ENCODE peak calls at places on chromosomes 2 and 18, in seven cellular contexts. One of them, this sample, is unnamed. For H3K36me3, the result is how much of the 10 kb centered on the place peaks cover.

GRCh38 chr2:103386872-103387271 is 625.0 kb downstream of the TMEM182 start:
- DNase-seq in fibroblast of lung: no peak
- DNase-seq in adrenal gland: no peak
- DNase-seq in breast epithelium: no peak
- DNase-seq in Peyer's patch: no peak
- DNase-seq in pancreas: no peak
- DNase-seq in right atrium auricular region: no peak
- DNase-seq in this sample: no peak

GRCh38 chr2:88857951-88858406 is 166.5 kb downstream of the RPIA start:
- DNase-seq in pancreas: no peak
- DNase-seq in fibroblast of lung: peak
- DNase-seq in right atrium auricular region: no peak
- DNase-seq in breast epithelium: no peak
- DNase-seq in adrenal gland: no peak
- DNase-seq in Peyer's patch: peak
- DNase-seq in this sample: no peak

GRCh38 chr2:203804766-203805484 is 62.6 kb upstream of the CTLA4 start:
- DNase-seq in Peyer's patch: no peak
- DNase-seq in breast epithelium: no peak
- DNase-seq in right atrium auricular region: no peak
- DNase-seq in pancreas: no peak
- DNase-seq in adrenal gland: no peak
- DNase-seq in fibroblast of lung: peak
- DNase-seq in this sample: no peak

GRCh38 chr2:170815746-170816498 is 765 bp upstream of the GAD1 start:
- DNase-seq in fibroblast of lung: peak
- DNase-seq in adrenal gland: peak
- DNase-seq in Peyer's patch: peak
- DNase-seq in breast epithelium: no peak
- DNase-seq in right atrium auricular region: no peak
- DNase-seq in pancreas: peak
- DNase-seq in this sample: peak

GRCh38 chr2:191866675-191867506 is 20.0 kb upstream of the CAVIN2 start:
- DNase-seq in breast epithelium: no peak
- DNase-seq in adrenal gland: peak
- DNase-seq in pancreas: no peak
- DNase-seq in right atrium auricular region: peak
- DNase-seq in Peyer's patch: no peak
- DNase-seq in fibroblast of lung: peak
- DNase-seq in this sample: no peak

GRCh38 chr2:26552641-26553040 is 74.7 kb upstream of the OTOF start:
- DNase-seq in fibroblast of lung: no peak
- DNase-seq in pancreas: no peak
- DNase-seq in adrenal gland: no peak
- DNase-seq in Peyer's patch: no peak
- DNase-seq in right atrium auricular region: no peak
- DNase-seq in breast epithelium: no peak
- DNase-seq in this sample: no peak

GRCh38 chr2:196225213-196225612 is 53.8 kb upstream of the STK17B start:
- DNase-seq in Peyer's patch: no peak
- DNase-seq in fibroblast of lung: peak
- DNase-seq in breast epithelium: no peak
- DNase-seq in adrenal gland: no peak
- DNase-seq in right atrium auricular region: no peak
- DNase-seq in pancreas: no peak
- DNase-seq in this sample: no peak

GRCh38 chr2:65431417-65432226 is 777 bp downstream of the SPRED2 start:
- DNase-seq in right atrium auricular region: no peak
- DNase-seq in Peyer's patch: peak
- DNase-seq in fibroblast of lung: peak
- DNase-seq in breast epithelium: peak
- DNase-seq in adrenal gland: peak
- DNase-seq in pancreas: peak
- DNase-seq in this sample: peak

GRCh38 chr2:158509928-158510797 is 53.4 kb downstream of the PKP4 start:
- DNase-seq in fibroblast of lung: peak
- DNase-seq in right atrium auricular region: no peak
- DNase-seq in pancreas: no peak
- DNase-seq in adrenal gland: no peak
- DNase-seq in breast epithelium: no peak
- DNase-seq in Peyer's patch: no peak
- DNase-seq in this sample: no peak

GRCh38 chr2:224469374-224469964 is 67.6 kb upstream of the FAM124B start:
- DNase-seq in adrenal gland: no peak
- DNase-seq in fibroblast of lung: no peak
- DNase-seq in breast epithelium: no peak
- DNase-seq in right atrium auricular region: no peak
- DNase-seq in Peyer's patch: no peak
- DNase-seq in pancreas: no peak
- DNase-seq in this sample: no peak

GRCh38 chr2:224472137-224472536 is 70.2 kb upstream of the FAM124B start:
- DNase-seq in right atrium auricular region: no peak
- DNase-seq in pancreas: no peak
- DNase-seq in breast epithelium: no peak
- DNase-seq in adrenal gland: no peak
- DNase-seq in Peyer's patch: no peak
- DNase-seq in fibroblast of lung: no peak
- DNase-seq in this sample: no peak

GRCh38 chr2:224472827-224473226 is 70.9 kb upstream of the FAM124B start:
- DNase-seq in breast epithelium: no peak
- DNase-seq in adrenal gland: no peak
- DNase-seq in Peyer's patch: no peak
- DNase-seq in right atrium auricular region: no peak
- DNase-seq in pancreas: no peak
- DNase-seq in fibroblast of lung: no peak
- DNase-seq in this sample: no peak
- H3K36me3 ChIP-seq in breast epithelium: under half
- H3K36me3 ChIP-seq in adrenal gland: under half
- H3K36me3 ChIP-seq in Peyer's patch: under half
- H3K36me3 ChIP-seq in right atrium auricular region: under half
- H3K36me3 ChIP-seq in pancreas: under half
- H3K36me3 ChIP-seq in fibroblast of lung: under half
- H3K36me3 ChIP-seq in this sample: under half

GRCh38 chr2:101252408-101253012 is at the start of gene CNOT11:
- DNase-seq in pancreas: peak
- DNase-seq in fibroblast of lung: peak
- DNase-seq in Peyer's patch: peak
- DNase-seq in adrenal gland: peak
- DNase-seq in right atrium auricular region: peak
- DNase-seq in breast epithelium: peak
- DNase-seq in this sample: peak
- TF ChIP-seq CTCF in pancreas: no peak
- TF ChIP-seq CTCF in fibroblast of lung: no peak
- TF ChIP-seq CTCF in Peyer's patch: no peak
- TF ChIP-seq CTCF in adrenal gland: no peak
- TF ChIP-seq CTCF in right atrium auricular region: no peak
- TF ChIP-seq CTCF in breast epithelium: no peak
- TF ChIP-seq CTCF in this sample: no peak

DNA sequence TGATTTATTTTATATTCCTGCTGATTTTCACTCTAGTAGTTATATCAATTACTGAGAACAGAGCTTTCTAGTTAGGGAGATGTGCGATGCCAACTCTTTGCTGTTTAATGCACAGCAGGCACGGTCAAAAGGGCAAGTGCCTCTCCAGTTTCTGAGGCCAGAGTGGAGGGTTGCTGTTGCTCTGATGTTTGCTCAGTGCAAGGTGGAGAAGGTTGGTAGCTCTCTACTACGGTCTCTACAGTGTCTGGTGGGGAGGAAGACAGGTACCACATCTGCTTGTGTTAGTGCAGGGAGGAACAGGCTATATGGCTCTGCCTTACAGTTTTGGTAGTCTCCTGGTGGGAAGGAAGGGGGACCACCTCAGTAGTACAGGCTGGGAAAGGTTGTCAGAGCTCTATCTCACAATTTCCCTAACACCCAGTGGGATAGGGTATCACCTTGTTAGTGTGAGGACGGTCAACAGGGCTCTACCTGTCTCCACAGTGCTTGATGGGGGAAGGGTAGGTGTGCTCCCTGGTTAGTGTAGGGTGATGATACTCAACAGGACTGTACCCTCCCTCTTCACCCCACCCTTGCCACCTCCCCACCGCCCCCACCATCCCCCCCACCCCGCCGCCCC is 85.9 kb downstream of the FANCL start:
- DNase-seq in right atrium auricular region: no peak
- DNase-seq in breast epithelium: no peak
- DNase-seq in fibroblast of lung: no peak
- DNase-seq in pancreas: no peak
- DNase-seq in Peyer's patch: no peak
- DNase-seq in adrenal gland: no peak
- DNase-seq in this sample: no peak
- H3K4me3 ChIP-seq in right atrium auricular region: no peak
- H3K4me3 ChIP-seq in breast epithelium: no peak
- H3K4me3 ChIP-seq in fibroblast of lung: no peak
- H3K4me3 ChIP-seq in pancreas: no peak
- H3K4me3 ChIP-seq in Peyer's patch: no peak
- H3K4me3 ChIP-seq in adrenal gland: no peak
- H3K4me3 ChIP-seq in this sample: no peak

GRCh38 chr2:217866457-217866856 is 136.3 kb downstream of the TNS1 start:
- DNase-seq in breast epithelium: no peak
- DNase-seq in pancreas: no peak
- DNase-seq in Peyer's patch: peak
- DNase-seq in right atrium auricular region: no peak
- DNase-seq in adrenal gland: no peak
- DNase-seq in fibroblast of lung: no peak
- DNase-seq in this sample: no peak
- H3K36me3 ChIP-seq in breast epithelium: under half
- H3K36me3 ChIP-seq in pancreas: half or more
- H3K36me3 ChIP-seq in Peyer's patch: under half
- H3K36me3 ChIP-seq in right atrium auricular region: half or more
- H3K36me3 ChIP-seq in adrenal gland: under half
- H3K36me3 ChIP-seq in fibroblast of lung: under half
- H3K36me3 ChIP-seq in this sample: under half

DNA sequence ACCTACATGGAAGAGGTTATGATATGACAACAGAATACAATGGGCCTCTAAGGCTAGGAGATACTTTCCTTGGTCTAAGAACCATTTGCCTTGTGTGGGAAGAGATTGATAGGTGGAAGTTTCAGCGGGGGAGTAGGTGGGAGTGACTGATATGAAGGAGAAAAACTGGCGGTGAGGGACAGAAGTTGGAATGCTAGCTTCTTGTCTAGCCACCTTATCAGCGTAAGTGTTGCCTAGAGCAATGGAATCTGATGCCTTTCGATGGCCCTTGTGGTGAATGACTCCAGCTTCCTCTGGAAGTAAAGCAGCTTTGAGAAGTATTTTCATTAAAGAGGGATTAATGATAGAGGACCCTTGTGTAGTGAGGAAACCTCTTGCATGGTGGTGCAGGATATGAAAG is 121.3 kb upstream of the GULP1 start:
- DNase-seq in right atrium auricular region: no peak
- DNase-seq in breast epithelium: no peak
- DNase-seq in fibroblast of lung: no peak
- DNase-seq in Peyer's patch: no peak
- DNase-seq in adrenal gland: no peak
- DNase-seq in pancreas: no peak
- DNase-seq in this sample: no peak
- TF ChIP-seq CTCF in right atrium auricular region: no peak
- TF ChIP-seq CTCF in breast epithelium: no peak
- TF ChIP-seq CTCF in fibroblast of lung: no peak
- TF ChIP-seq CTCF in Peyer's patch: no peak
- TF ChIP-seq CTCF in adrenal gland: no peak
- TF ChIP-seq CTCF in pancreas: no peak
- TF ChIP-seq CTCF in this sample: no peak

GRCh38 chr18:6373187-6373586 is 41.5 kb downstream of the L3MBTL4 start:
- DNase-seq in fibroblast of lung: no peak
- DNase-seq in right atrium auricular region: no peak
- DNase-seq in adrenal gland: no peak
- DNase-seq in pancreas: no peak
- DNase-seq in breast epithelium: no peak
- DNase-seq in Peyer's patch: no peak
- DNase-seq in this sample: no peak

GRCh38 chr18:6368017-6368416 is 46.7 kb downstream of the L3MBTL4 start:
- DNase-seq in breast epithelium: no peak
- DNase-seq in pancreas: no peak
- DNase-seq in right atrium auricular region: no peak
- DNase-seq in fibroblast of lung: no peak
- DNase-seq in Peyer's patch: no peak
- DNase-seq in adrenal gland: no peak
- DNase-seq in this sample: no peak

GRCh38 chr18:6370886-6371635 is 43.6 kb downstream of the L3MBTL4 start:
- DNase-seq in Peyer's patch: no peak
- DNase-seq in right atrium auricular region: no peak
- DNase-seq in adrenal gland: peak
- DNase-seq in breast epithelium: no peak
- DNase-seq in pancreas: peak
- DNase-seq in fibroblast of lung: no peak
- DNase-seq in this sample: no peak

GRCh38 chr18:6367208-6367607 is 47.5 kb downstream of the L3MBTL4 start:
- DNase-seq in Peyer's patch: no peak
- DNase-seq in fibroblast of lung: no peak
- DNase-seq in right atrium auricular region: no peak
- DNase-seq in pancreas: no peak
- DNase-seq in adrenal gland: no peak
- DNase-seq in breast epithelium: no peak
- DNase-seq in this sample: no peak

GRCh38 chr18:6370410-6370809 is 44.3 kb downstream of the L3MBTL4 start:
- DNase-seq in Peyer's patch: no peak
- DNase-seq in adrenal gland: no peak
- DNase-seq in breast epithelium: no peak
- DNase-seq in pancreas: no peak
- DNase-seq in fibroblast of lung: peak
- DNase-seq in right atrium auricular region: no peak
- DNase-seq in this sample: no peak
- H3K4me3 ChIP-seq in Peyer's patch: no peak
- H3K4me3 ChIP-seq in adrenal gland: no peak
- H3K4me3 ChIP-seq in breast epithelium: no peak
- H3K4me3 ChIP-seq in pancreas: no peak
- H3K4me3 ChIP-seq in fibroblast of lung: no peak
- H3K4me3 ChIP-seq in right atrium auricular region: no peak
- H3K4me3 ChIP-seq in this sample: no peak

GRCh38 chr2:119419065-119419464 is 12.6 kb upstream of the TMEM37 start:
- DNase-seq in fibroblast of lung: peak
- DNase-seq in adrenal gland: no peak
- DNase-seq in Peyer's patch: no peak
- DNase-seq in right atrium auricular region: no peak
- DNase-seq in breast epithelium: no peak
- DNase-seq in pancreas: no peak
- DNase-seq in this sample: no peak

GRCh38 chr2:119417898-119418297 is 13.8 kb upstream of the TMEM37 start:
- DNase-seq in fibroblast of lung: no peak
- DNase-seq in pancreas: no peak
- DNase-seq in adrenal gland: no peak
- DNase-seq in breast epithelium: no peak
- DNase-seq in Peyer's patch: no peak
- DNase-seq in right atrium auricular region: no peak
- DNase-seq in this sample: no peak

GRCh38 chr2:119421731-119422130 is 9.9 kb upstream of the TMEM37 start:
- DNase-seq in pancreas: no peak
- DNase-seq in fibroblast of lung: no peak
- DNase-seq in Peyer's patch: peak
- DNase-seq in right atrium auricular region: no peak
- DNase-seq in breast epithelium: no peak
- DNase-seq in adrenal gland: no peak
- DNase-seq in this sample: no peak

GRCh38 chr2:119421304-119421703 is 10.3 kb upstream of the TMEM37 start:
- DNase-seq in adrenal gland: no peak
- DNase-seq in pancreas: no peak
- DNase-seq in fibroblast of lung: no peak
- DNase-seq in right atrium auricular region: no peak
- DNase-seq in Peyer's patch: no peak
- DNase-seq in breast epithelium: no peak
- DNase-seq in this sample: no peak

GRCh38 chr2:119419803-119420508 is 11.7 kb upstream of the TMEM37 start:
- DNase-seq in breast epithelium: no peak
- DNase-seq in pancreas: no peak
- DNase-seq in fibroblast of lung: no peak
- DNase-seq in Peyer's patch: peak
- DNase-seq in adrenal gland: no peak
- DNase-seq in right atrium auricular region: no peak
- DNase-seq in this sample: no peak
- H3K36me3 ChIP-seq in breast epithelium: under half
- H3K36me3 ChIP-seq in pancreas: under half
- H3K36me3 ChIP-seq in fibroblast of lung: under half
- H3K36me3 ChIP-seq in Peyer's patch: under half
- H3K36me3 ChIP-seq in adrenal gland: under half
- H3K36me3 ChIP-seq in right atrium auricular region: under half
- H3K36me3 ChIP-seq in this sample: under half